ENCODE peak calls at places on chromosomes 3 and 15, in five cellular contexts. U is OCI-LY7, H is foreskin fibroblast, Q is fibroblast of villous mesenchyme, B is tibial nerve. K is an unnamed sample.
A peak's percentile ranks its signal among the peaks of the same experiment; 100 is the strongest.

GRCh38 chr3:184259878-184260570 is 1.3 kb downstream of the CAMK2N2 start:
- DNase-seq in U (no peak), H (no peak), Q (peak; percentile 19), B (no peak), K (no peak)

GRCh38 chr15:79091204-79091867 is 756 bp upstream of the RASGRF1 start:
- DNase-seq in U (no peak), H (no peak), Q (peak; percentile 7), B (no peak), K (no peak)

GRCh38 chr3:81214626-81215025 is 546.8 kb downstream of the GBE1 start:
- DNase-seq in U (no peak), H (peak; percentile 5), Q (no peak), B (no peak), K (no peak)

GRCh38 chr15:66024998-66025397 is 155.7 kb downstream of the RAB11A start:
- DNase-seq in U (no peak), H (no peak), Q (no peak), B (no peak), K (no peak)

GRCh38 chr15:90181781-90182180 is 19.3 kb upstream of the SEMA4B start:
- DNase-seq in U (no peak), H (no peak), Q (no peak), B (no peak), K (no peak)

GRCh38 chr3:101890716-101891115 is 41.4 kb downstream of the NFKBIZ start:
- DNase-seq in U (no peak), H (peak; percentile 73), Q (no peak), B (no peak), K (peak; percentile 83)

GRCh38 chr15:22918056-22918455 is 62.1 kb downstream of the CYFIP1 start:
- DNase-seq in U (no peak), H (peak; percentile 62), Q (peak; percentile 26), B (no peak), K (no peak)

GRCh38 chr3:170572665-170573253 is 13.1 kb downstream of the SLC7A14 start:
- DNase-seq in U (no peak), H (peak; percentile 76), Q (peak; percentile 74), B (no peak), K (peak; percentile 45)

GRCh38 chr3:112610121-112610520 is 30.8 kb downstream of the CCDC80 start:
- DNase-seq in U (no peak), H (peak; percentile 51), Q (peak; percentile 71), B (no peak), K (peak; percentile 26)

GRCh38 chr3:44886561-44886960 is 12.2 kb downstream of the TGM4 start:
- DNase-seq in U (no peak), H (no peak), Q (no peak), B (no peak), K (no peak)

GRCh38 chr15:81095690-81096365 is 38.2 kb upstream of the CFAP161 start:
- DNase-seq in U (no peak), H (no peak), Q (no peak), B (no peak), K (no peak)

GRCh38 chr3:157154563-157155333 is 5.2 kb downstream of the CCNL1 start:
- DNase-seq in U (no peak), H (no peak), Q (no peak), B (no peak), K (no peak)

GRCh38 chr3:157151151-157151550 is 8.8 kb downstream of the CCNL1 start:
- DNase-seq in U (no peak), H (no peak), Q (peak; percentile 58), B (no peak), K (no peak)

GRCh38 chr3:157151627-157152026 is 8.3 kb downstream of the CCNL1 start:
- DNase-seq in U (no peak), H (no peak), Q (no peak), B (no peak), K (no peak)

GRCh38 chr3:157152438-157152837 is 7.5 kb downstream of the CCNL1 start:
- DNase-seq in U (no peak), H (no peak), Q (no peak), B (no peak), K (no peak)

DNA sequence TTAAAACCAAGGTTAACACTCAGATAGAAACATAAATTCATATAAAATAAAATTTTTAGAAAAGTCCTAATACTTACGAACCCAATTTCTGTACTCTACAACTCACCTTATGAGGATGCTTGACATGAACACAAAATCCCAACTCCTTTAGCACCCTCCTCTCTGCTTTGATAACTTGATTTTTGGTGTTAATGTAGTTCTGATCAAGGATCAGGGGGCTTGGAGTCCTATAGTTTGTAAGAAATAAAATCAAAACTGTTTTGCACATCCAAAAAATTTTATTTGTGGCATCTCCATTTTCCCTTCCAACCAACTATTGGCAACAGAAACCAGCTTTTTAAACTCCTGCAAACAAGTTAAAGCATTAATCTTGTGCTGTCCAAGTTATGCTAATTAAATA is 7.0 kb downstream of the CCNL1 start:
- DNase-seq in U (no peak), H (no peak), Q (no peak), B (no peak), K (no peak)
- TF ChIP-seq CTCF in U (no peak), H (no peak), Q (no peak), B (no peak), K (no peak)

GRCh38 chr3:15714448-15714847 is 83.3 kb downstream of the ANKRD28 start:
- DNase-seq in U (no peak), H (no peak), Q (no peak), B (no peak), K (no peak)

GRCh38 chr3:15711281-15711680 is 86.5 kb downstream of the ANKRD28 start:
- DNase-seq in U (no peak), H (no peak), Q (peak; percentile 48), B (no peak), K (no peak)

GRCh38 chr3:15713364-15713763 is 84.4 kb downstream of the ANKRD28 start:
- DNase-seq in U (no peak), H (no peak), Q (no peak), B (no peak), K (no peak)

DNA sequence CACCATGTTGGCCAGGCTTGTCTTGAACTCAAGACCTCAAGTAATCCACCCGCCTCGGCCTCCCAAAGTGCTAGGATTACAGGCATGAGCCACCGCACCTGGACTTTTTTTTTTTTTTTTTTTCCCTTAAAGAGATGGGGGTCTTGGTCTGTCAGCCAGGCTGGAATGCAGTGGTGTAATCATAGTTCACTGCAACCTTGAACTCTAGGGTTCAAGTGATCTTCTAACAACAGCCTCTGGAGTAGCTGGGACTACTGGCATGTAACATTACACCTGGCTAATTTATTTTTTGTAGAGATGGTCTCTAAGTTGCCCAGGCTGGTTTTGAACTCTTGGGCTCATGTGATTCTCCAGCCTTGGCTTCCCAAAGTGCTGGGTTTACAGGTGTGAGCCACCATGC is 81.6 kb downstream of the ANKRD28 start:
- DNase-seq in U (no peak), H (no peak), Q (no peak), B (no peak), K (no peak)
- TF ChIP-seq CTCF in U (no peak), H (no peak), Q (no peak), B (no peak), K (no peak)

GRCh38 chr3:37435572-37435971 is 261.2 kb upstream of the LRRFIP2 start:
- DNase-seq in U (no peak), H (no peak), Q (no peak), B (no peak), K (no peak)
- TF ChIP-seq CTCF in U (no peak), H (no peak), Q (no peak), B (no peak), K (no peak)

DNA sequence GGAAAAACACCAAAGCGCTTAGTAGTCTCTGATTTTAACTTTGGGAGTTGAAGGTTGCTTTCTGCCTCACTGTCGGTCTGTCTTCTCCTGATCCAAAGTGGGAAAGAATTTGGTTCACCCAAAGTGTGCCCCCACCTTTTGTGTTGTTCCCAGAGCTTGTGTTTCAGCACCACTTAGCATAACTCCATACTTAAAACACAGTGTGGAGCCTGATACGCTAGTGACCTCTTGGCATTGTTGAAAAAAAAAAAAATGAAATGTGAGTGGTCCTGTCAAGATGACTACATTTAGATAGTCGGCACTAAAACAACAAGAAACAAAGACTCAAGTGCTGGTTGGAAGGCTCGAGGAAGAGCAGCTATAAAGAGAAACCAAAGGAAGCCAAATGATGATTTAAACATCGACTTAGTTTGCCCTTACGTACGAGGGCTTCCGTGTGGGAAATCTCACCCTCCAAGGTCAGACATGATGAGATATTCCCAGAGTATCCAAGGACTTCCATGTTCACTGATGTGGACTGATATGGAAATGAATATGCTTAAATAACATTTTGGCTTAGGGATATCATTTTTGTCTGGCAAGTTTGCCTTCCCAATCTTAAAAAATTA is 178.8 kb downstream of the MEIS2 start:
- DNase-seq in U (no peak), H (no peak), Q (no peak), B (no peak), K (no peak)
- TF ChIP-seq CTCF in U (no peak), H (no peak), Q (no peak), B (no peak), K (no peak)

DNA sequence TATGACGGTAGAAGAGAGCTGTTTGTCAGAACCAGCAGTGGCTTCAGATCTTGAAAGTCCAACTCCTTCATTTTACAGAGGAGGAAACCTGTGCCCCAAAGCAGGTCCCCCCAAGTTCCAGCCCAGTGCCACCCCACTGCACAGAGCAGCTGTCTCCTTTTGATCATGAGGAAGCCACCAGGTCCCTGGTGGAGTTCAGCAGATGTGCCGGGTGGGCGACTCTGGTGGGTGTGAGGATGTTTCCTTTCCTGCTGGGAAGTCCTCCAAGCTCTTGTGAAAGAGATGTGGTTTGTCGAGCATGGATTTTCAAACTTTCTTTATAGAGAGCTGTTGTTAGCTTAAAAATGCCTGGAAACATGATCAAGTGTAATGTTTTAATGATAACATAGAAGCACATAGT is 52.0 kb downstream of the SMAD3 start:
- DNase-seq in U (no peak), H (peak; percentile 58), Q (peak; percentile 89), B (no peak), K (no peak)
- TF ChIP-seq CTCF in U (no peak), H (no peak), Q (no peak), B (no peak), K (no peak)